ENCODE peak calls at places on chromosomes 11 and 22, in eight cellular contexts. M is Caki2; K is hippocampal formation; C is stimulated activated CD8-positive, alpha-beta memory T cell treated with anti-CD3 and anti-CD28 coated beads, Interleukin-7, amount 100 ng/mL, for 24 hours; B is stimulated activated CD4-positive, alpha-beta T cell treated with anti-CD3 and anti-CD28 coated beads, TNF-alpha, amount 100 ng/mL, for 48 hours; T is IMR-90; X is HAP-1; D is HCEC 1CT. P is an unnamed sample.

GRCh38 chr11:82776377-82776776 is 42.7 kb upstream of the FAM181B start:
- DNase-seq in M (no peak), K (no peak), C (no peak), B (no peak), T (no peak), X (no peak), D (no peak), P (no peak)

GRCh38 chr11:31106326-31106725 is 263.2 kb downstream of the DCDC1 start:
- DNase-seq in M (no peak), K (no peak), C (no peak), B (no peak), T (no peak), X (no peak), D (no peak), P (no peak)

GRCh38 chr22:23565942-23566715 is 14.0 kb downstream of the IGLL1 start:
- DNase-seq in M (no peak), K (no peak), C (no peak), B (no peak), T (no peak), X (peak), D (no peak), P (no peak)

GRCh38 chr11:12019337-12019736 is 10.9 kb upstream of the DKK3 start:
- DNase-seq in M (no peak), K (peak), C (no peak), B (no peak), T (peak), X (no peak), D (no peak), P (peak)

GRCh38 chr11:27312110-27312509 is 50.9 kb downstream of the CCDC34 start:
- DNase-seq in M (peak), K (no peak), C (no peak), B (no peak), T (no peak), X (no peak), D (no peak), P (no peak)

GRCh38 chr11:10373340-10373739 is 68.5 kb downstream of the ADM start:
- DNase-seq in M (no peak), K (no peak), C (no peak), B (no peak), T (peak), X (no peak), D (peak), P (peak)

GRCh38 chr11:2143652-2144548 is 4.7 kb upstream of the IGF2 start:
- DNase-seq in M (peak), K (no peak), C (no peak), B (no peak), T (no peak), X (no peak), D (no peak), P (no peak)

GRCh38 chr22:49004484-49005399 is 822.9 kb downstream of the BRD1 start:
- DNase-seq in M (no peak), K (no peak), C (no peak), B (no peak), T (no peak), X (no peak), D (no peak), P (no peak)

GRCh38 chr22:49693848-49694247 is 133.8 kb downstream of the BRD1 start:
- DNase-seq in M (no peak), K (no peak), C (no peak), B (no peak), T (no peak), X (no peak), D (no peak), P (no peak)

GRCh38 chr22:40401532-40401931 is 31.1 kb downstream of the SGSM3 start:
- DNase-seq in M (no peak), K (no peak), C (peak), B (peak), T (no peak), X (no peak), D (no peak), P (no peak)

GRCh38 chr22:26952654-26953379 is 295.4 kb downstream of the MIAT start:
- DNase-seq in M (no peak), K (no peak), C (no peak), B (no peak), T (no peak), X (no peak), D (no peak), P (no peak)

GRCh38 chr22:34414467-34415440 is 494.5 kb upstream of the LARGE1 start:
- DNase-seq in M (peak), K (no peak), C (no peak), B (no peak), T (no peak), X (peak), D (no peak), P (no peak)

P was measured in fibroblast of the aortic adventitia.